ENCODE peak calls at places on chromosomes 6 and 20, in six cellular contexts. G is IMR-90, M is H9, R is mesendoderm, K is mesenchymal stem cell, N is H1. Z is an unnamed sample.

GRCh38 chr6:83199865-83200230 is 6.7 kb downstream of the RWDD2A start:
- DNase-seq in R (no peak), M (no peak), G (peak; percentile 92), N (no peak), K (peak; percentile 52), Z (no peak)

GRCh38 chr20:42656130-42656529 is 533.6 kb downstream of the PTPRT start:
- DNase-seq in G (no peak), K (no peak), R (peak; percentile 62), N (no peak), M (no peak), Z (no peak)

GRCh38 chr6:139010674-139011073 is 17.9 kb upstream of the ABRACL start:
- DNase-seq in M (no peak), N (no peak), G (no peak), R (peak; percentile 98), K (no peak), Z (no peak)

GRCh38 chr6:51513891-51514290 is 573.5 kb downstream of the PKHD1 start:
- DNase-seq in R (no peak), M (no peak), G (no peak), K (no peak), N (no peak), Z (peak; percentile 14)

GRCh38 chr6:104623052-104623690 is 236.5 kb downstream of the HACE1 start:
- DNase-seq in N (no peak), G (no peak), R (peak; percentile 55), M (peak; percentile 66), K (peak; percentile 52), Z (peak; percentile 6)

GRCh38 chr6:72350256-72350875 is 271.5 kb upstream of the KCNQ5 start:
- DNase-seq in R (no peak), N (no peak), M (no peak), K (no peak), G (no peak), Z (no peak)

GRCh38 chr20:25274891-25275812 is 27.3 kb downstream of the PYGB start:
- DNase-seq in N (peak; percentile 43), M (no peak), K (no peak), G (no peak), R (no peak), Z (no peak)

GRCh38 chr20:23235173-23236027 is 115.2 kb upstream of the NXT1 start:
- DNase-seq in K (peak; percentile 69), N (peak; percentile 71), M (peak; percentile 83), G (peak; percentile 54), R (peak; percentile 86), Z (peak; percentile 60)

GRCh38 chr20:63553251-63553932 is 567 bp upstream of the FNDC11 start:
- DNase-seq in K (peak; percentile 89), G (peak; percentile 83), R (peak; percentile 91), N (peak; percentile 99), M (peak; percentile 95), Z (peak; percentile 92)

GRCh38 chr6:156828280-156828703 is 51.1 kb downstream of the ARID1B start:
- DNase-seq in K (peak; percentile 92), R (peak; percentile 91), N (no peak), M (no peak), G (peak; percentile 91), Z (no peak)

GRCh38 chr6:105793132-105793531 is 293.0 kb upstream of the PRDM1 start:
- DNase-seq in G (no peak), R (peak; percentile 31), M (no peak), N (no peak), K (no peak), Z (no peak)

GRCh38 chr6:43814111-43814510 is 44.1 kb downstream of the VEGFA start:
- DNase-seq in K (no peak), R (no peak), M (no peak), G (no peak), N (no peak), Z (no peak)

GRCh38 chr20:4320284-4320683 is 304.9 kb upstream of the RNF24 start:
- DNase-seq in G (no peak), N (no peak), R (no peak), K (no peak), M (no peak), Z (no peak)

GRCh38 chr6:1461207-1461606 is 71.8 kb downstream of the FOXF2 start:
- DNase-seq in K (no peak), M (no peak), G (peak; percentile 79), R (no peak), N (no peak), Z (no peak)

GRCh38 chr6:169587992-169588391 is 113.8 kb downstream of the WDR27 start:
- DNase-seq in G (peak; percentile 67), M (no peak), R (no peak), N (no peak), K (peak; percentile 4), Z (no peak)

GRCh38 chr20:688809-689208 is 13.2 kb upstream of the SCRT2 start:
- DNase-seq in M (peak; percentile 72), K (no peak), G (peak; percentile 2), R (peak; percentile 77), N (no peak), Z (peak; percentile 81)

GRCh38 chr20:689348-689747 is 13.7 kb upstream of the SCRT2 start:
- DNase-seq in G (no peak), M (no peak), N (no peak), K (no peak), R (no peak), Z (no peak)

GRCh38 chr20:692044-692443 is 16.4 kb upstream of the SCRT2 start:
- DNase-seq in M (no peak), K (no peak), N (no peak), R (no peak), G (no peak), Z (no peak)

GRCh38 chr20:687468-688203 is 12.0 kb upstream of the SCRT2 start:
- DNase-seq in G (no peak), R (no peak), M (no peak), K (no peak), N (no peak), Z (no peak)

DNA sequence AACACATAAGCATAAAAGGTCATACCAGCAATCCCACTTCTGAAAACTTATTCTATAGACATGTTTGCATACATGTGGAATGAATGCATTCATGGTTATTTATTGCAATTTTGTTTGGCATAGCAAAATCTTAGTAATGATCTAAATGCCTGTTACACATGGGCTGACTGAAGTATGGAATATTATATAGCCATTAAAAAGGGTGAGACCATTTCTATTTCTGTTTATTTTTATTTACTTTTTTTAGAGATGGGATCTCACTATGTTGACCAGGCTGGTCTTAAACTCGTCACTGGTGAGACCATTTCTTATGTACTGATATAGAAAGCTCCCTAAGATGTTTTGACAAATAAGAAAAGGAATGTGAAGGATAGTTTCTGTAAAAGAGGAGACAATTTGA is 14.3 kb upstream of the SCRT2 start:
- DNase-seq in R (no peak), M (no peak), N (no peak), G (no peak), K (no peak), Z (no peak)
- H2BK15ac ChIP-seq in R (no peak overlapping the region), M (no peak overlapping the region), N (no peak overlapping the region), G (no peak overlapping the region), K (no peak overlapping the region), Z (no peak overlapping the region)

DNA sequence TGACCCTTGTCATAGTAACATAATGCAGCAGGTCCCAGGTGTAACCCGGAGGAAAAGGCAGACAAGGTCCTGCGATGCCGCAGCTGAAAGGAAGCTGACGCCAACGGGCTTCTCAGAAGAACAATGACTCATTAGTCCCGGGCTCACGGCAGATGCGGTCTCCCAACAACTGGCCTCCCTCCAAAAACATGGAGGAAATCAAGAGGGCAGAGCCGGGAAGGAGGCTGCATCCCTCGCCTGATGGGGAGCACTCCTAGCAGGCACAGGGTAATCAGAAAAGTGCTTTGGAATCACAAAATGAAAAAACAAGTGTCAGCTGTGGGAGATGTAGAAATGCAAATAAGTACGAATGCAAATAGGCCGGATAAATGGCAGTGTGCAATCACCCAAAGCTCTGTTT is 165.2 kb upstream of the AGPAT4 start:
- DNase-seq in G (peak; percentile 90), M (no peak), N (no peak), R (no peak), K (peak; percentile 71), Z (no peak)
- H2AK5ac ChIP-seq in G (no peak overlapping the region), M (no peak overlapping the region), N (no peak overlapping the region), R (no peak overlapping the region), K (no peak overlapping the region), Z (no peak overlapping the region)

DNA sequence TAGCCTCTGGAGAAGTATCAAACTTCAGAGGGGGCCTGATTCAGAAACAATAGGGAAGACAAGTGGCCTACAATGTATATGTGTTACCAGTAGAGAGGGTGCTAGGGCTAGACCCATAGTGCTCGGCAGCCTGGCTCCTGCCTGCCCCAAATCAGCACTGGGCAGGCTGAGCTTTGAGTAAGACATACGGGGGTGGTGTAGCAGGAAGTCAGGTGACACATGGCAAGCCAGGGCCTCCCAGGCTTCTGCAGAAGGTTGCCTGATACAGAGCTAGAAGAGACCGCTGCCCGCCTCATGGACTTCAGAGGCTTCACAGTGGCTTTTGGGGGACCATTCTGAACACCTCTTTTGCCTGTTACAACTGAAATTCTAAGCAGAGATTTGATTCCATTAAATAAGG is 43.4 kb downstream of the RALY start:
- DNase-seq in M (no peak), N (no peak), R (peak; percentile 48), G (no peak), K (no peak), Z (no peak)
- H2BK15ac ChIP-seq in M (no peak overlapping the region), N (no peak overlapping the region), R (no peak overlapping the region), G (no peak overlapping the region), K (no peak overlapping the region), Z (no peak overlapping the region)

GRCh38 chr6:90466191-90466940 is 120.5 kb downstream of the MAP3K7 start:
- DNase-seq in K (peak; percentile 31), N (no peak), M (no peak), G (peak; percentile 16), R (peak; percentile 50), Z (peak; percentile 69)
- H2AK5ac ChIP-seq in K (no peak overlapping the region), N (no peak overlapping the region), M (no peak overlapping the region), G (no peak overlapping the region), R (no peak overlapping the region), Z (no peak overlapping the region)

DNA sequence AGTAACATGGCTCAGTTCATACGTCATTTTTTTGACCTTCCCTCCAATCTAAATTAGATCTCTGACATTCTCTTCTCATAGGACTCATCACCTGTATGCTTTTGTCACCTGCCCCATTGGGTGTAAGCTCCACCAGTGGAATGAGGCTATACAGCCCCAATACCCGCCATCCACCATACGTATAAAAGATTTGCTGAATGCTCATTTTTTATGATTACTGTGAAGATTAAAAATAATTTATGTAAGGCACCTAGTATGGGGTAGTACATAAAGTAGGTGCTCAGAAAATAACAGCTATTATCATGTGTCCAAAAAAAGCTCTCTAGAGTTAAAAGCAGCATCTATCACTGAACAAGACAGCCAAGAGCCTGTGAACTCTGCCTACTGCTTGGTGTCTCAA is 24.1 kb downstream of the NCOA5 start:
- DNase-seq in K (no peak), N (no peak), R (no peak), G (no peak), M (no peak), Z (no peak)
- H2BK15ac ChIP-seq in K (no peak overlapping the region), N (no peak overlapping the region), R (no peak overlapping the region), G (no peak overlapping the region), M (no peak overlapping the region), Z (no peak overlapping the region)

DNA sequence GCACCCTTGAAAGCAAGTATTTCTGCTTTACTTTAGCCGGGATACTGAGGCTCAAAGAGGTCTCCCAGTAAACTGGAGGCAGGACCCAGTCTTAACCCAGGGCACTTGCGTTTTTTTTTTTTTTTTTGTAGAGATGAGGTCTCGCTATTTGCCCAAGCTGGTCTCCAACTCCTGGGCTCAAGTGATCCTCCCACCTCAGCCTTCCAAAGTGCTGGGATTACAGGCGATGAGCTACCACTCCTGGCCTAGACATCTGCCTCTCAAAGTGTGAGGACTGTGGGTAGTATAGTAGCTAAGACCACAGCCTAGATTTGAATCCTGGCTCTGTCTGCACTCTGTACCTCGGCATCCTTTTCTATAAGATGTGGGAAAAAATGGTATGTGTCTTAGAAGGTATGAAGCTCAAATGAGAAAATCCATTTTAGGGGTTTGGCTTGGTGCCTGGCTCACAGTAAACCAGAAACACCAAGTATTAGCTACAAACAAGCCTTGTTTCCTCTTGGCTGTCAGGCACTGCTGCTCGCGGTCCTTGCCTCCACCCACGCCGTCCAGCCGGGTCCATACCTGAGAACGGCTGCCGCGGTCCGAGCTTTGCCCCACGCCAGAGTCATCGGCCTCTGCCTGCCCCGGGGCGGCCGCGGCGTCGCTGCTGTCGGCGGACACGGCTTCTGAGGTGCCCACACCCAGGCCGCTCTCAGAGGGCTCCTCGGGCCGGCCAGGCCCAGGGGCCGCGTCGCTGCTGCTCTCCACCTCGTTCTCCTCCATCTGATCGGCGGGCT is 1.2 kb downstream of the ZNF335 start:
- DNase-seq in G (peak; percentile 19), M (peak; percentile 29), R (no peak), K (peak; percentile 24), N (no peak), Z (no peak)
- H2AK5ac ChIP-seq in G (peak overlapping the region; percentile 54), M (no peak overlapping the region), R (peak overlapping the region; percentile 58), K (peak overlapping the region; percentile 93), N (no peak overlapping the region), Z (peak overlapping the region; percentile 93)

Z was measured in neuronal stem cell.